ENCODE peak calls at places on chromosomes 12 and 14, in eight cellular contexts. M, V, Q, F, C, J, E and Y are unnamed samples.

GRCh38 chr14:54722791-54723432 is 156.0 kb downstream of the SAMD4A start:
- DNase-seq in M (no peak), V (no peak), Q (no peak), F (no peak), C (peak), J (no peak), E (no peak), Y (no peak)

GRCh38 chr14:76537912-76538647 is 162.1 kb downstream of the ESRRB start:
- DNase-seq in M (no peak), V (no peak), Q (no peak), F (no peak), C (no peak), J (no peak), E (no peak), Y (no peak)

GRCh38 chr14:73717247-73717646 is 3.1 kb upstream of the PNMA1 start:
- DNase-seq in M (no peak), V (peak), Q (no peak), F (no peak), C (no peak), J (no peak), E (no peak), Y (no peak)

GRCh38 chr12:127650626-127651025 is 616.3 kb upstream of the TMEM132C start:
- DNase-seq in M (no peak), V (no peak), Q (no peak), F (no peak), C (no peak), J (no peak), E (no peak), Y (no peak)

GRCh38 chr12:115942346-115942745 is 335.1 kb downstream of the MED13L start:
- DNase-seq in M (no peak), V (no peak), Q (no peak), F (no peak), C (no peak), J (no peak), E (no peak), Y (no peak)

GRCh38 chr14:106808907-106809306 is 1282.5 kb downstream of the TMEM121 start:
- DNase-seq in M (no peak), V (no peak), Q (no peak), F (no peak), C (no peak), J (no peak), E (no peak), Y (no peak)

GRCh38 chr12:62409068-62409467 is 57.6 kb upstream of the MON2 start:
- DNase-seq in M (no peak), V (no peak), Q (no peak), F (no peak), C (no peak), J (no peak), E (no peak), Y (no peak)

GRCh38 chr12:6423267-6424007 is 21.3 kb upstream of the CD27 start:
- DNase-seq in M (peak), V (peak), Q (peak), F (peak), C (peak), J (peak), E (peak), Y (peak)

GRCh38 chr14:70916300-70916699 is 9.0 kb downstream of the PCNX1 start:
- DNase-seq in M (no peak), V (no peak), Q (no peak), F (no peak), C (peak), J (no peak), E (no peak), Y (no peak)

GRCh38 chr14:69355955-69356321 is 42.2 kb downstream of the ERH start:
- DNase-seq in M (no peak), V (peak), Q (no peak), F (no peak), C (peak), J (no peak), E (peak), Y (no peak)

GRCh38 chr12:14961466-14962155 is at the start of gene ARHGDIB:
- DNase-seq in M (no peak), V (no peak), Q (peak), F (peak), C (peak), J (no peak), E (no peak), Y (peak)

GRCh38 chr14:105250986-105251385 is 2.7 kb downstream of the BTBD6 start:
- DNase-seq in M (no peak), V (no peak), Q (no peak), F (no peak), C (no peak), J (no peak), E (no peak), Y (no peak)

GRCh38 chr12:131233737-131234474 is 280.2 kb downstream of the ADGRD1 start:
- DNase-seq in M (no peak), V (no peak), Q (no peak), F (no peak), C (no peak), J (no peak), E (no peak), Y (no peak)